ENCODE peak calls at places on chromosomes 7 and 10, in nine cellular contexts. R is SW480; E is kidney; B is DND-41; G is effector CD4-positive, alpha-beta T cell; I is lung microvascular endothelial cell; V is mesothelial cell of epicardium; A is activated CD4-positive, alpha-beta T cell treated with anti-CD3 and anti-CD28 coated beads, Interleukin-2, amount 10 ng/mL, durations not matched to agents 7 days and 5 days; U is AML-193. Z is an unnamed sample.

GRCh38 chr7:42753322-42753721 is 158.5 kb downstream of the C7orf25 start:
- DNase-seq in R (no peak), E (no peak), B (no peak), G (no peak), I (no peak), V (no peak), A (no peak), U (no peak), Z (no peak)

GRCh38 chr10:72089618-72090017 is 1.3 kb upstream of the SPOCK2 start:
- DNase-seq in R (peak), E (no peak), B (no peak), G (no peak), I (no peak), V (no peak), A (no peak), U (no peak), Z (no peak)

GRCh38 chr10:28054211-28054888 is 55.5 kb upstream of the ODAD2 start:
- DNase-seq in R (no peak), E (no peak), B (no peak), G (no peak), I (peak), V (no peak), A (no peak), U (no peak), Z (no peak)

GRCh38 chr10:22597142-22597541 is 117.2 kb downstream of the PIP4K2A start:
- DNase-seq in R (no peak), E (no peak), B (no peak), G (no peak), I (no peak), V (no peak), A (no peak), U (no peak), Z (no peak)

GRCh38 chr10:97689637-97690036 is 2.6 kb upstream of the AVPI1 start:
- DNase-seq in R (peak), E (no peak), B (no peak), G (no peak), I (no peak), V (no peak), A (no peak), U (no peak), Z (peak)

GRCh38 chr10:86285136-86285790 is 81.3 kb downstream of the GRID1 start:
- DNase-seq in R (no peak), E (no peak), B (no peak), G (no peak), I (no peak), V (peak), A (no peak), U (no peak), Z (no peak)

GRCh38 chr7:65397730-65398142 is 24.1 kb downstream of the ZNF92 start:
- DNase-seq in R (no peak), E (no peak), B (no peak), G (no peak), I (no peak), V (no peak), A (no peak), U (no peak), Z (no peak)

GRCh38 chr7:102890292-102890970 is 22.4 kb upstream of the LRRC17 start:
- DNase-seq in R (no peak), E (no peak), B (no peak), G (no peak), I (no peak), V (no peak), A (no peak), U (peak), Z (peak)

GRCh38 chr10:33559105-33559504 is 224.6 kb upstream of the NRP1 start:
- DNase-seq in R (peak), E (no peak), B (peak), G (no peak), I (peak), V (no peak), A (no peak), U (no peak), Z (peak)

GRCh38 chr10:130686680-130687300 is 550.6 kb downstream of the GLRX3 start:
- DNase-seq in R (peak), E (no peak), B (no peak), G (no peak), I (no peak), V (no peak), A (no peak), U (no peak), Z (no peak)

GRCh38 chr10:4061441-4061951 is 276.5 kb upstream of the KLF6 start:
- DNase-seq in R (no peak), E (no peak), B (no peak), G (peak), I (no peak), V (no peak), A (no peak), U (no peak), Z (peak)

GRCh38 chr10:124649209-124649608 is 95.0 kb downstream of the FAM53B start:
- DNase-seq in R (no peak), E (peak), B (peak), G (no peak), I (no peak), V (no peak), A (no peak), U (no peak), Z (peak)

GRCh38 chr10:15857001-15857608 is 3.2 kb downstream of the MINDY3 start:
- DNase-seq in R (no peak), E (no peak), B (no peak), G (no peak), I (no peak), V (no peak), A (no peak), U (no peak), Z (no peak)

GRCh38 chr10:79084012-79084971 is 15.5 kb downstream of the ZMIZ1 start:
- DNase-seq in R (no peak), E (peak), B (peak), G (no peak), I (peak), V (no peak), A (peak), U (peak), Z (peak)

GRCh38 chr7:27782849-27783248 is 42.9 kb downstream of the TAX1BP1 start:
- DNase-seq in R (no peak), E (no peak), B (no peak), G (no peak), I (peak), V (no peak), A (no peak), U (no peak), Z (no peak)

GRCh38 chr10:25974897-25975459 is 40.9 kb downstream of the MYO3A start:
- DNase-seq in R (no peak), E (no peak), B (no peak), G (no peak), I (no peak), V (no peak), A (no peak), U (no peak), Z (no peak)

GRCh38 chr10:44316187-44316921 is 68.5 kb downstream of the CXCL12 start:
- DNase-seq in R (peak), E (no peak), B (peak), G (no peak), I (no peak), V (no peak), A (no peak), U (no peak), Z (no peak)

Z was measured in MV-4-11.